ENCODE peak calls at places on chromosomes 6 and 20, in five cellular contexts. Q, Y, B, L and U are unnamed samples. For H3K4me1, the result is how much of the 10 kb centered on the place peaks cover.

GRCh38 chr6:45677381-45677992 is 299.8 kb upstream of the SUPT3H start:
- DNase-seq in Q (no peak), Y (no peak), L (peak), B (no peak), U (peak)

GRCh38 chr6:14996892-14997291 is 249.0 kb upstream of the JARID2 start:
- DNase-seq in Y (peak), L (no peak), B (no peak), Q (no peak), U (no peak)

GRCh38 chr20:9021216-9021615 is 47.7 kb upstream of the PLCB4 start:
- DNase-seq in Q (no peak), Y (no peak), B (no peak), L (no peak), U (no peak)

GRCh38 chr6:11251553-11252358 is 19.3 kb upstream of the NEDD9 start:
- DNase-seq in B (peak), Q (no peak), L (peak), Y (peak), U (peak)

GRCh38 chr6:80211295-80211694 is 104.8 kb downstream of the BCKDHB start:
- DNase-seq in Q (no peak), B (no peak), Y (no peak), L (no peak), U (no peak)

GRCh38 chr20:61686081-61686936 is 379.4 kb downstream of the TAF4 start:
- DNase-seq in B (no peak), Q (no peak), L (no peak), Y (no peak), U (no peak)

GRCh38 chr6:98808522-98809210 is 25.7 kb upstream of the POU3F2 start:
- DNase-seq in Y (no peak), Q (no peak), B (no peak), L (no peak), U (no peak)

GRCh38 chr6:21587925-21588811 is 5.4 kb upstream of the SOX4 start:
- DNase-seq in Q (peak), Y (peak), L (peak), B (peak), U (peak)

GRCh38 chr6:166485651-166486535 is 100.6 kb downstream of the RAMACL start:
- DNase-seq in L (no peak), Y (no peak), Q (peak), B (no peak), U (no peak)

GRCh38 chr20:59731371-59731770 is 127.0 kb downstream of the PHACTR3 start:
- DNase-seq in B (peak), L (no peak), Q (no peak), Y (no peak), U (no peak)

GRCh38 chr6:82045965-82046756 is 201.4 kb downstream of the IBTK start:
- DNase-seq in L (no peak), B (no peak), Q (no peak), Y (no peak), U (no peak)

GRCh38 chr6:3162565-3163247 is 5.4 kb upstream of the TUBB2A start:
- DNase-seq in Y (peak), B (peak), L (peak), Q (peak), U (peak)

GRCh38 chr6:79841577-79842381 is 105.6 kb downstream of the ELOVL4 start:
- DNase-seq in Y (no peak), B (no peak), Q (peak), L (no peak), U (no peak)

GRCh38 chr6:16750566-16750965 is 10.7 kb downstream of the ATXN1 start:
- DNase-seq in L (no peak), Q (no peak), B (no peak), Y (no peak), U (no peak)

GRCh38 chr20:54479138-54479906 is 3.9 kb downstream of the DOK5 start:
- DNase-seq in B (peak), Q (peak), L (no peak), Y (no peak), U (no peak)

GRCh38 chr20:57399587-57400261 is 8.5 kb downstream of the RBM38 start:
- DNase-seq in Q (no peak), B (no peak), Y (peak), L (peak), U (peak)

GRCh38 chr6:48426636-48427035 is 315.6 kb upstream of the PTCHD4 start:
- DNase-seq in L (no peak), B (no peak), Q (no peak), Y (no peak), U (no peak)

GRCh38 chr6:143063631-143064030 is 2.9 kb downstream of the AIG1 start:
- DNase-seq in Q (no peak), L (no peak), Y (no peak), B (no peak), U (no peak)

GRCh38 chr20:47343007-47343472 is 13.5 kb downstream of the ZMYND8 start:
- DNase-seq in B (no peak), L (no peak), Q (no peak), Y (no peak), U (no peak)

GRCh38 chr20:23132930-23133559 is 46.9 kb upstream of the CD93 start:
- DNase-seq in Q (no peak), L (no peak), B (no peak), Y (peak), U (no peak)
- TF ChIP-seq POLR2AphosphoS5 in Q (no peak), L (no peak), B (no peak), Y (no peak), U (no peak)

GRCh38 chr6:41734666-41735426 is 562 bp downstream of the TFEB start:
- DNase-seq in Y (peak), B (peak), L (peak), Q (peak), U (peak)

GRCh38 chr6:41736800-41737555 is 1.6 kb upstream of the TFEB start:
- DNase-seq in Q (no peak), Y (no peak), L (peak), B (no peak), U (no peak)

GRCh38 chr6:41736207-41736710 is 851 bp upstream of the TFEB start:
- DNase-seq in Y (no peak), Q (peak), B (no peak), L (peak), U (no peak)

GRCh38 chr6:41733707-41734665 is 1.4 kb downstream of the TFEB start:
- DNase-seq in B (peak), Y (peak), Q (peak), L (peak), U (peak)

GRCh38 chr6:41735427-41736206 is at the start of gene TFEB:
- DNase-seq in B (peak), Q (peak), L (peak), Y (peak), U (peak)
- H3K27ac ChIP-seq in B (peak), Q (no peak), L (peak), Y (peak), U (peak)

GRCh38 chr6:57261896-57262295 is 39.8 kb upstream of the RAB23 start:
- DNase-seq in B (no peak), Y (no peak), L (no peak), Q (no peak), U (no peak)
- H3K4me1 ChIP-seq in B (under half), Y (under half), L (under half), Q (under half), U (under half)

GRCh38 chr6:1348675-1349074 is 36.8 kb downstream of the FOXQ1 start:
- DNase-seq in L (no peak), B (no peak), Q (peak), Y (no peak), U (peak)
- TF ChIP-seq POLR2AphosphoS5 in L (no peak), B (no peak), Q (no peak), Y (no peak), U (no peak)

GRCh38 chr6:33599413-33599911 is 19.4 kb upstream of the BAK1 start:
- DNase-seq in Y (no peak), Q (no peak), B (no peak), L (peak), U (no peak)
- H3K27ac ChIP-seq in Y (no peak), Q (no peak), B (no peak), L (peak), U (no peak)

GRCh38 chr20:10668677-10669368 is 5.0 kb downstream of the JAG1 start:
- DNase-seq in L (no peak), Q (no peak), B (no peak), Y (no peak), U (no peak)
- H3K4me1 ChIP-seq in L (half or more), Q (half or more), B (under half), Y (under half), U (half or more)

GRCh38 chr6:156777866-156778614 is 862 bp downstream of the ARID1B start:
- DNase-seq in B (peak), L (peak), Q (peak), Y (peak), U (peak)

GRCh38 chr6:156778615-156779205 is 1.5 kb downstream of the ARID1B start:
- DNase-seq in B (no peak), Q (peak), L (peak), Y (peak), U (peak)

GRCh38 chr6:156780117-156780641 is 3.0 kb downstream of the ARID1B start:
- DNase-seq in B (peak), Q (peak), Y (no peak), L (peak), U (peak)

GRCh38 chr6:156780962-156781705 is 4.0 kb downstream of the ARID1B start:
- DNase-seq in L (no peak), Y (no peak), Q (no peak), B (no peak), U (no peak)

DNA sequence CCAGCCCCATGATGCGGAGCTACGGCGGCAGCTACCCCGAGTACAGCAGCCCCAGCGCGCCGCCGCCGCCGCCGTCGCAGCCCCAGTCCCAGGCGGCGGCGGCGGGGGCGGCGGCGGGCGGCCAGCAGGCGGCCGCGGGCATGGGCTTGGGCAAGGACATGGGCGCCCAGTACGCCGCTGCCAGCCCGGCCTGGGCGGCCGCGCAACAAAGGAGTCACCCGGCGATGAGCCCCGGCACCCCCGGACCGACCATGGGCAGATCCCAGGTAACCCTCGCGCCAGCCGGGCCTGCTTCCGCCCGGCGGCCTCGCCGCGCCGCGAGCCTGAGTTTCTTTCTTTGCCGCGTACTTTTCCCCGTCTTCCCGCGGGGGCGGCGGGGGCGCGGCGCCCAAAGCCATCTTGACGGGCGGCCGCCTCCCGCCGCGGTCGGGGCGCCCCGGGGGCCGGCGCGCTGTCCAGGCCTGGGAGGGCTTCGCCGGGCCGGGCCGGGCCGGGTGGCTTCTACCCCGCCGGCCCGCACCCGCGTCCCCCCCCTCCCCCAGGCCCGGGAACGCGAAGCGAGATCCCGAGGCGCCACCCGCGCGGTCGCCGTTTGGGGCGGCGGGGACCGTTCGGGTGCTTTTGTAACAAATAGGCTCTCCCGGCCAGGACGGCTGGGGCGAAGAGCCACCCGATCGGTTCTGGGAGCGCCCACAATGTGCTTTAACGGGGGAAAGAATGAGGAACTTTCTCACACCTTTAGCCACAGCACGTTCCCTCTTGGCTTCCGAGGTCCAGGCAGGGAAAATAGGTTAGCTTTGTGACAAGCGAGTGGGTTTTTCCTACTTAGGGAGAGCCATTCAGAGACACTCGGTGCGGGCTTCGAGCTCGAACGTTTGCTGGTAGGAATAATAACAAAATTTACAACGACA is 2.3 kb downstream of the ARID1B start:
- DNase-seq in B (peak), L (peak), Q (peak), Y (peak), U (peak)
- TF ChIP-seq POLR2AphosphoS5 in B (no peak), L (peak), Q (no peak), Y (no peak), U (no peak)

GRCh38 chr20:50728981-50729874 is 2.2 kb upstream of the PARD6B start:
- DNase-seq in L (peak), Q (no peak), Y (no peak), B (no peak), U (peak)
- H3K27ac ChIP-seq in L (peak), Q (peak), Y (no peak), B (no peak), U (peak)

DNA sequence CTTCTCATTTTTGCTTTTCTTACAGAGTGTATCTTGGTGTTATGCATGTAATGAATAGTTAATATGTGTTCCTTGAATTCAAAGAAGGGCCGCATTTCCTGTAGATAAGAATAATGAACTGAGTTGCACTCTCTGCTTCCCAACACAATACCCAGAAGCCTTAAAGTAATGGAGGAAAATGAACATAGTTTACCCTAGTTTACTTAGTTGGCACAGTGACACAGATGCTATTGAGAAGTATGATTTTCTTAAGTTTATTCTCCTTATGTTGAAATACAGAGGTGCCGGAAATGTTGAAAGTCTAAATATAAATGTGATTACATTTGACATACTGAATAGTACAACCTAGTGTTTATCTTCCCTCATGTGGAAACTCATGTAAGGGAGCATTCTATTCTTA is 6.1 kb downstream of the NUS1 start:
- DNase-seq in B (no peak), L (no peak), Y (no peak), Q (no peak), U (no peak)
- H3K4me1 ChIP-seq in B (under half), L (half or more), Y (under half), Q (under half), U (under half)

DNA sequence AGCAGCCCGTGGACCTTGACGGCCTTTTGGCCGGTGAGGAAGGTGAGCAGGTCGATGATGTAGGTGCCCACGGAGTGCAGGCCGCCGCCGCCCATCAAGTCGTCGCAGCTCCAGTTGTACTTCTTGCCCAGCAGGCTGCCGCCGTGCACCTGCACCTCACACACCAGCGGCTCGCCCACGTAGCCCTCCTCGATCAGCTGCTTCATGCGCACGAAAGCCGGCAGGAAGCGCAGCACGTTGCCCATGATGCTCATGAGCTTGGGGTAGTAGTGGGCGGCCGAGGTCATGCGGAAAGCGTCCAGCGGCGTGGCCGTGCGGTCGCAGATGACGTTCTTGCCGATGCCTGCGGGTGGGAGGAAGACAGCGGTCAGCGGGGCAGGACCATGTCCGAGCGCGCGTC is 37.0 kb upstream of the TBC1D7 start:
- DNase-seq in Q (no peak), Y (no peak), L (no peak), B (no peak), U (no peak)
- TF ChIP-seq POLR2AphosphoS5 in Q (no peak), Y (no peak), L (no peak), B (no peak), U (no peak)